ENCODE peak calls at places on chromosome X, in ten cellular contexts. T, L, M, D, F, P, V, S, E and A are unnamed samples.

GRCh38 chrX:55619547-55619946 is 3.7 kb upstream of the FOXR2 start:
- DNase-seq in D (no peak), M (no peak), S (no peak), E (no peak), T (no peak), L (no peak), F (no peak), V (no peak), P (no peak), A (no peak)

GRCh38 chrX:118727686-118728339 is 407 bp downstream of the IL13RA1 start:
- DNase-seq in S (peak), E (peak), M (peak), L (peak), T (no peak), D (peak), P (no peak), F (peak), V (peak), A (peak)

GRCh38 chrX:22300130-22300529 is 27.4 kb downstream of the CBLL2 start:
- DNase-seq in V (no peak), F (no peak), M (peak), E (no peak), L (peak), P (no peak), T (no peak), S (no peak), D (peak), A (no peak)

GRCh38 chrX:40172169-40172979 is 74.6 kb upstream of the BCOR start:
- DNase-seq in D (peak), P (peak), E (peak), M (no peak), L (peak), F (peak), T (no peak), S (peak), V (peak), A (no peak)

GRCh38 chrX:130216312-130216711 is 44.5 kb downstream of the RAB33A start:
- DNase-seq in T (no peak), P (no peak), V (no peak), S (no peak), F (no peak), E (no peak), L (peak), M (no peak), D (no peak), A (no peak)

GRCh38 chrX:149039057-149039456 is 466.0 kb downstream of the IDS start:
- DNase-seq in F (no peak), D (no peak), E (no peak), M (no peak), T (no peak), L (no peak), P (no peak), V (no peak), S (no peak), A (no peak)

GRCh38 chrX:133543654-133544053 is 128.4 kb upstream of the GPC4 start:
- DNase-seq in F (no peak), V (no peak), L (no peak), D (no peak), M (no peak), P (no peak), T (no peak), E (no peak), S (no peak), A (no peak)

GRCh38 chrX:19658030-19658429 is 142.7 kb upstream of the MAP3K15 start:
- DNase-seq in M (no peak), E (no peak), F (no peak), P (no peak), L (no peak), S (no peak), T (no peak), V (no peak), D (no peak), A (no peak)

GRCh38 chrX:147476008-147476407 is 435.7 kb upstream of the FMR1 start:
- DNase-seq in P (no peak), M (no peak), S (no peak), D (peak), E (no peak), T (no peak), F (no peak), V (peak), L (no peak), A (peak)

GRCh38 chrX:105706041-105706440 is 116.3 kb upstream of the NRK start:
- DNase-seq in D (no peak), M (no peak), F (no peak), L (no peak), S (no peak), T (no peak), V (no peak), P (no peak), E (no peak), A (no peak)

GRCh38 chrX:22634081-22634480 is 361.4 kb downstream of the CBLL2 start:
- DNase-seq in L (no peak), E (no peak), F (no peak), D (no peak), P (no peak), T (no peak), S (no peak), V (no peak), M (no peak), A (no peak)

GRCh38 chrX:78104447-78105176 is 564 bp downstream of the PGK1 start:
- DNase-seq in D (peak), F (peak), V (peak), L (peak), E (peak), T (peak), S (peak), P (no peak), M (peak), A (no peak)

GRCh38 chrX:41384041-41384705 is 50.2 kb downstream of the DDX3X start:
- DNase-seq in L (no peak), S (peak), M (no peak), E (peak), V (no peak), D (peak), T (no peak), P (no peak), F (peak), A (no peak)

GRCh38 chrX:107849747-107850478 is 24.2 kb downstream of the MID2 start:
- DNase-seq in T (no peak), M (no peak), D (no peak), P (no peak), V (no peak), F (no peak), S (no peak), E (no peak), L (peak), A (no peak)

GRCh38 chrX:41022579-41022978 is 62.7 kb upstream of the USP9X start:
- DNase-seq in S (no peak), E (no peak), D (no peak), M (no peak), T (no peak), L (no peak), F (no peak), P (no peak), V (no peak), A (no peak)

GRCh38 chrX:71315917-71316316 is 14.4 kb downstream of the ITGB1BP2 start:
- DNase-seq in T (no peak), V (no peak), D (no peak), L (no peak), P (no peak), M (no peak), E (no peak), F (no peak), S (no peak), A (no peak)

GRCh38 chrX:32530802-32531403 is 680.4 kb downstream of the DMD start:
- DNase-seq in L (peak), P (no peak), S (no peak), V (peak), D (no peak), T (no peak), E (no peak), F (no peak), M (peak), A (peak)

GRCh38 chrX:120768254-120768653 is 107.4 kb downstream of the CT47B1 start:
- DNase-seq in T (no peak), V (no peak), P (no peak), E (no peak), L (no peak), S (no peak), D (no peak), M (no peak), F (no peak), A (no peak)

GRCh38 chrX:120774611-120775010 is 101.1 kb downstream of the CT47B1 start:
- DNase-seq in T (no peak), F (no peak), M (no peak), L (no peak), S (no peak), E (no peak), D (no peak), V (no peak), P (no peak), A (no peak)

GRCh38 chrX:120773801-120774200 is 101.9 kb downstream of the CT47B1 start:
- DNase-seq in F (no peak), M (no peak), L (no peak), D (no peak), E (no peak), S (no peak), T (no peak), P (no peak), V (no peak), A (no peak)

GRCh38 chrX:120768681-120769080 is 107.0 kb downstream of the CT47B1 start:
- DNase-seq in D (no peak), S (no peak), P (no peak), T (no peak), M (no peak), F (no peak), E (no peak), L (peak), V (no peak), A (no peak)

DNA sequence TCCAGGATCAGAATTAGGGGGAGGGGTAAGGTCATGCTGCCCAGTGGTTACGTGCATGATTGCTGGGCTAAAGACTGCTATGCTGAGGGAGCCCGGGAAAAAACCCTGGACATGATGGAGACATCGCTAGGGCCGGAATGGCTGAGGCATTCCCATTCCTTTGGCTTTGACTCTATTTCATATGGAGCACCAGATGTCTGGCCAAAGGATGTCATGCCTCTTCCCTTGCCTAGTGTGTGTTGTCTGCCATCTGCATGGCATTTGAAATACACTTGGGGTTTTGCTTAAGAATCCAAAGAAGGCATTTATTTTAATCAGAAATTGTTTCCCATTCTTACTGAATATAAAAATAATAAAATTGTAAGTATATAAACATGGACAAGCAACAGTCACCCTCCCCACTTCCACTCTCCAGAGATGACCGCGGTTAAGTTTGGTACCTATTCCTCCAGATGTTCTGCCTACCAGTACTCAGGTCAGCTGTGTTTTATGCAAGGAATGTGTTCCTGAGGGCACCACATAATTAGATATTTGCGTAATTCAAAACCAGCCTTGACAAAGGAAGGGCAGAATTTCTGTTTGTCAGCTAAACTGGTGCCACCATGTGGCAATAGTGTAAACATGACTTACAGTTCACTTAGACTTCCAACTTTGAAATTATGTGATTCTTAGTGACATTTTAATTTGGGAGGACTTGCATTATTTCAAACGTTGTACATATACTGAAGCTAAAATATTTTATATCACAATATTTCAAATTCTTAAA is 105.9 kb downstream of the CT47B1 start:
- DNase-seq in E (no peak), L (peak), T (peak), F (no peak), S (no peak), V (no peak), M (no peak), D (peak), P (no peak), A (no peak)
- TF ChIP-seq CTCF in E (peak), L (peak), T (peak), F (peak), S (no peak), V (no peak), M (peak), D (peak), P (peak), A (peak)

DNA sequence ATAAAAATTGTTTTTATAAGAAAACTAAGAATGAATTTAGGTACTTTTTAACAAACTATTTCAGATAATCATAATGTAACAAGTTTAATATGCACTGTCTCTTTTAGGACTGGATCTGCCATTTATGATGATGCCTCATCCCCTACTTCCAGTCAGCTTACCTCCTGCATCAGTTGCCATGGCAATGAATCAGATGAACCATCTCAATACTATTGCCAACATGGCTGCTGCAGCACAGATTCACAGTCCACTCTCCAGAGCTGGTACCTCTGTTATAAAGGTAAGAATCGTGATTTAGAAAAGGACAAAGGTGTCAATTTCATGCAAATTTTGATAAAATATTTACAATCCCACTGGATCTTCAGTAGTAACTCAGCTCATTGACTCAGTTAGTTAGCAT is 566.2 kb downstream of the DACH2 start:
- DNase-seq in F (no peak), E (no peak), L (no peak), P (no peak), T (no peak), S (no peak), M (no peak), V (no peak), D (no peak), A (no peak)
- TF ChIP-seq CTCF in F (no peak), E (no peak), L (no peak), P (no peak), T (no peak), S (no peak), M (no peak), V (no peak), D (no peak), A (no peak)

GRCh38 chrX:153926863-153927685 is 1.0 kb upstream of the ARHGAP4 start:
- DNase-seq in L (peak), T (no peak), E (peak), D (peak), F (peak), P (no peak), S (peak), M (peak), V (no peak), A (no peak)
- TF ChIP-seq CTCF in L (no peak), T (no peak), E (no peak), D (no peak), F (no peak), P (no peak), S (no peak), M (no peak), V (no peak), A (no peak)

GRCh38 chrX:69095260-69095659 is 70.0 kb downstream of the PJA1 start:
- DNase-seq in S (no peak), M (no peak), F (no peak), L (no peak), E (no peak), D (no peak), V (no peak), T (no peak), P (no peak), A (no peak)

GRCh38 chrX:69090022-69090421 is 75.2 kb downstream of the PJA1 start:
- DNase-seq in V (no peak), D (no peak), F (no peak), P (no peak), S (no peak), M (no peak), E (no peak), L (no peak), T (no peak), A (no peak)

GRCh38 chrX:69096963-69097362 is 68.3 kb downstream of the PJA1 start:
- DNase-seq in S (no peak), F (no peak), L (no peak), E (no peak), D (no peak), P (no peak), T (no peak), M (no peak), V (no peak), A (no peak)

GRCh38 chrX:69097451-69098236 is 67.6 kb downstream of the PJA1 start:
- DNase-seq in T (no peak), F (no peak), P (no peak), D (no peak), M (no peak), L (no peak), V (no peak), E (no peak), S (no peak), A (no peak)

DNA sequence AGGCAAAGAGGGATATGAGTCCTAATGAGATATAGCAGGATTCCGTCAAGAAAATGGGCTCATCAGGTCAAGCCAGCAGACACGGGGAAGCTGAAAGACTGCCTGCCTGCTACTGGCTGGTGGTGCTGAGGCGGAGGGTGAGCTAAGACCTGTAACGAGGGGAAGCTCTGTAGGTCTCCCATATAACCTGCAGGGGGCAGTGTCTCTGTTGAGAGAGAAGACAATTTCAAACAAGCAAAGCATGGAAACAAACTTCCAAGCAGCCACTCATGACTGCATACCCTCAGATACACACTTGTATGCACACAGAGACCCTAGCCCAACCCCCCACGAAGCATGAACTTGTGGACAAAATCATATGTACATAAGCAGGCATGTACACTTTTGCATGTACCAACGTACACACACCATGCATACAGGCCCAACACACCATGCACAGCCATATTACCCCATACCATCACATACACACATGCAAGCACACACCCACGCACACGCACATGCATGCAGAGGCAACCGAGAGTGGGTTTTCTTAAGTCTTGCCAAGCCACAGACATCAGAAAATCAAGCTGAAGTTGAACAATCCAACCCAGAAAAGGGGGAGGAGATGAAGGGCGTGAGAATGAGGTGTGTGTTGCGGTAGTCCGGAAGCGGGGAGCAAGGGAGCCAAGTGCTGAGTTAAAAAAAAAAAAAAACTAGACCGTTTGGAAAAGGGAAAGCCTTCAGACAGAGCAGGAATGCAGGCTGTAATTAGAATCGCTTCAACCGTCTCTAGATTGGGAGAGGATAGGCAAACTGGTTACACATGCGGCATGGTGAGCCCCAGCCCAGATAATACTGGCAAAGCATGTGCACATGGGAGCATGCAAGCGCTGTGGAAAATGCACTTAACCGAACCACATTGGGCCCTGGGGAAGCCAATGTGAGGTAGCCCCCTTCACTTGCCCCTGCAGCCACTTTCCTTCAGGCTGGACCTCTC is 71.0 kb downstream of the PJA1 start:
- DNase-seq in T (peak), V (peak), M (peak), D (peak), L (peak), S (no peak), E (no peak), P (no peak), F (no peak), A (peak)
- TF ChIP-seq CTCF in T (peak), V (peak), M (peak), D (peak), L (peak), S (peak), E (peak), P (peak), F (peak), A (peak)